ENCODE peak calls at places on chromosome 13, in five cellular contexts. One of them, this sample, is unnamed.

GRCh38 chr13:74774252-74774651 is 640.0 kb upstream of the KLF12 start:
- DNase-seq in ELF-1: no peak
- DNase-seq in activated CD4-positive, CD25-positive, alpha-beta regulatory T cell: no peak
- DNase-seq in cardiac fibroblast: peak
- DNase-seq in amygdala: no peak
- DNase-seq in this sample: no peak

GRCh38 chr13:49297338-49297737 is 49.6 kb downstream of the CDADC1 start:
- DNase-seq in cardiac fibroblast: no peak
- DNase-seq in activated CD4-positive, CD25-positive, alpha-beta regulatory T cell: no peak
- DNase-seq in ELF-1: no peak
- DNase-seq in amygdala: no peak
- DNase-seq in this sample: no peak

GRCh38 chr13:44075113-44075512 is 195.4 kb downstream of the LACC1 start:
- DNase-seq in ELF-1: no peak
- DNase-seq in cardiac fibroblast: no peak
- DNase-seq in activated CD4-positive, CD25-positive, alpha-beta regulatory T cell: no peak
- DNase-seq in amygdala: no peak
- DNase-seq in this sample: no peak

GRCh38 chr13:30735025-30735967 is at the start of gene ALOX5AP:
- DNase-seq in ELF-1: no peak
- DNase-seq in cardiac fibroblast: no peak
- DNase-seq in activated CD4-positive, CD25-positive, alpha-beta regulatory T cell: no peak
- DNase-seq in amygdala: no peak
- DNase-seq in this sample: no peak

GRCh38 chr13:18944501-18945068 is 237.0 kb downstream of the TUBA3C start:
- DNase-seq in activated CD4-positive, CD25-positive, alpha-beta regulatory T cell: no peak
- DNase-seq in amygdala: no peak
- DNase-seq in ELF-1: no peak
- DNase-seq in cardiac fibroblast: no peak
- DNase-seq in this sample: no peak

GRCh38 chr13:36377822-36378480 is 31.8 kb upstream of the SPART start:
- DNase-seq in amygdala: no peak
- DNase-seq in cardiac fibroblast: peak
- DNase-seq in activated CD4-positive, CD25-positive, alpha-beta regulatory T cell: no peak
- DNase-seq in ELF-1: no peak
- DNase-seq in this sample: no peak

GRCh38 chr13:33994198-33994597 is 176.2 kb downstream of the RFC3 start:
- DNase-seq in cardiac fibroblast: no peak
- DNase-seq in activated CD4-positive, CD25-positive, alpha-beta regulatory T cell: no peak
- DNase-seq in ELF-1: no peak
- DNase-seq in amygdala: no peak
- DNase-seq in this sample: no peak

GRCh38 chr13:60267498-60268202 is 103.9 kb upstream of the DIAPH3 start:
- DNase-seq in ELF-1: peak
- DNase-seq in cardiac fibroblast: peak
- DNase-seq in activated CD4-positive, CD25-positive, alpha-beta regulatory T cell: no peak
- DNase-seq in amygdala: no peak
- DNase-seq in this sample: no peak